ENCODE peak calls at places on chromosomes 7 and 10, in eight cellular contexts. One of them, this sample, is unnamed. For H3K4me1, the result is how much of the 10 kb centered on the place peaks cover.

GRCh38 chr7:21305455-21306235 is 122.2 kb upstream of the SP4 start:
- DNase-seq in GM23338: no peak
- DNase-seq in spleen: no peak
- DNase-seq in ascending aorta: no peak
- DNase-seq in Panc1: no peak
- DNase-seq in colonic mucosa: no peak
- DNase-seq in K562: no peak
- DNase-seq in tibial artery: no peak
- DNase-seq in this sample: no peak

GRCh38 chr7:36207451-36208291 is 54.6 kb downstream of the EEPD1 start:
- DNase-seq in ascending aorta: peak
- DNase-seq in K562: no peak
- DNase-seq in Panc1: no peak
- DNase-seq in spleen: peak
- DNase-seq in tibial artery: peak
- DNase-seq in GM23338: no peak
- DNase-seq in colonic mucosa: no peak
- DNase-seq in this sample: no peak

GRCh38 chr7:28378574-28379149 is 33.7 kb upstream of the CREB5 start:
- DNase-seq in Panc1: no peak
- DNase-seq in colonic mucosa: no peak
- DNase-seq in K562: no peak
- DNase-seq in tibial artery: no peak
- DNase-seq in spleen: no peak
- DNase-seq in GM23338: no peak
- DNase-seq in ascending aorta: no peak
- DNase-seq in this sample: no peak

GRCh38 chr7:127974611-127975010 is 56.6 kb downstream of the LRRC4 start:
- DNase-seq in spleen: no peak
- DNase-seq in K562: no peak
- DNase-seq in colonic mucosa: no peak
- DNase-seq in Panc1: no peak
- DNase-seq in GM23338: no peak
- DNase-seq in tibial artery: no peak
- DNase-seq in ascending aorta: no peak
- DNase-seq in this sample: no peak

GRCh38 chr7:130971297-130971696 is 237.3 kb upstream of the KLF14 start:
- DNase-seq in ascending aorta: no peak
- DNase-seq in tibial artery: no peak
- DNase-seq in colonic mucosa: no peak
- DNase-seq in Panc1: no peak
- DNase-seq in K562: no peak
- DNase-seq in spleen: no peak
- DNase-seq in GM23338: no peak
- DNase-seq in this sample: no peak

GRCh38 chr10:3293536-3294431 is 121.2 kb upstream of the PITRM1 start:
- DNase-seq in tibial artery: no peak
- DNase-seq in spleen: no peak
- DNase-seq in K562: no peak
- DNase-seq in ascending aorta: no peak
- DNase-seq in Panc1: no peak
- DNase-seq in colonic mucosa: no peak
- DNase-seq in GM23338: no peak
- DNase-seq in this sample: no peak

GRCh38 chr10:77504870-77505257 is 132.7 kb downstream of the KCNMA1 start:
- DNase-seq in tibial artery: no peak
- DNase-seq in colonic mucosa: no peak
- DNase-seq in K562: no peak
- DNase-seq in ascending aorta: no peak
- DNase-seq in Panc1: peak
- DNase-seq in GM23338: no peak
- DNase-seq in spleen: no peak
- DNase-seq in this sample: peak

GRCh38 chr10:62239994-62240393 is 28.6 kb downstream of the RTKN2 start:
- DNase-seq in tibial artery: no peak
- DNase-seq in ascending aorta: no peak
- DNase-seq in colonic mucosa: no peak
- DNase-seq in Panc1: no peak
- DNase-seq in spleen: no peak
- DNase-seq in K562: no peak
- DNase-seq in GM23338: no peak
- DNase-seq in this sample: no peak

GRCh38 chr10:76049581-76050290 is 618.3 kb downstream of the LRMDA start:
- DNase-seq in spleen: no peak
- DNase-seq in Panc1: no peak
- DNase-seq in colonic mucosa: no peak
- DNase-seq in K562: no peak
- DNase-seq in GM23338: no peak
- DNase-seq in tibial artery: no peak
- DNase-seq in ascending aorta: no peak
- DNase-seq in this sample: no peak

GRCh38 chr10:78960316-78960800 is 108.4 kb upstream of the ZMIZ1 start:
- DNase-seq in tibial artery: peak
- DNase-seq in K562: no peak
- DNase-seq in colonic mucosa: peak
- DNase-seq in ascending aorta: peak
- DNase-seq in spleen: no peak
- DNase-seq in GM23338: no peak
- DNase-seq in Panc1: no peak
- DNase-seq in this sample: peak

GRCh38 chr7:1815051-1815481 is 145.0 kb downstream of the ELFN1 start:
- DNase-seq in GM23338: no peak
- DNase-seq in tibial artery: no peak
- DNase-seq in Panc1: no peak
- DNase-seq in colonic mucosa: no peak
- DNase-seq in spleen: peak
- DNase-seq in ascending aorta: no peak
- DNase-seq in K562: peak
- DNase-seq in this sample: no peak

GRCh38 chr10:79277579-79277978 is 69.7 kb upstream of the PPIF start:
- DNase-seq in ascending aorta: no peak
- DNase-seq in K562: no peak
- DNase-seq in Panc1: no peak
- DNase-seq in GM23338: no peak
- DNase-seq in colonic mucosa: no peak
- DNase-seq in tibial artery: no peak
- DNase-seq in spleen: no peak
- DNase-seq in this sample: no peak

GRCh38 chr10:72738476-72738875 is 46.5 kb downstream of the MCU start:
- DNase-seq in Panc1: no peak
- DNase-seq in colonic mucosa: no peak
- DNase-seq in spleen: no peak
- DNase-seq in GM23338: no peak
- DNase-seq in ascending aorta: no peak
- DNase-seq in K562: no peak
- DNase-seq in tibial artery: no peak
- DNase-seq in this sample: no peak

GRCh38 chr7:136405931-136406777 is 429.0 kb upstream of the MTPN start:
- DNase-seq in Panc1: peak
- DNase-seq in spleen: no peak
- DNase-seq in tibial artery: no peak
- DNase-seq in GM23338: peak
- DNase-seq in ascending aorta: no peak
- DNase-seq in K562: peak
- DNase-seq in colonic mucosa: peak
- DNase-seq in this sample: peak

GRCh38 chr7:91685544-91685943 is 195.0 kb downstream of the MTERF1 start:
- DNase-seq in ascending aorta: no peak
- DNase-seq in tibial artery: no peak
- DNase-seq in K562: no peak
- DNase-seq in colonic mucosa: no peak
- DNase-seq in Panc1: no peak
- DNase-seq in GM23338: no peak
- DNase-seq in spleen: no peak
- DNase-seq in this sample: no peak

GRCh38 chr10:83555264-83555663 is 584.0 kb upstream of the GHITM start:
- DNase-seq in colonic mucosa: no peak
- DNase-seq in Panc1: no peak
- DNase-seq in tibial artery: no peak
- DNase-seq in GM23338: no peak
- DNase-seq in ascending aorta: no peak
- DNase-seq in K562: no peak
- DNase-seq in spleen: no peak
- DNase-seq in this sample: no peak

GRCh38 chr10:15254808-15255655 is 86.5 kb upstream of the NMT2 start:
- DNase-seq in ascending aorta: no peak
- DNase-seq in GM23338: peak
- DNase-seq in K562: peak
- DNase-seq in colonic mucosa: no peak
- DNase-seq in tibial artery: no peak
- DNase-seq in spleen: peak
- DNase-seq in Panc1: no peak
- DNase-seq in this sample: peak

GRCh38 chr10:100025528-100026070 is 15.9 kb upstream of the DNMBP start:
- DNase-seq in tibial artery: no peak
- DNase-seq in ascending aorta: no peak
- DNase-seq in spleen: no peak
- DNase-seq in colonic mucosa: no peak
- DNase-seq in GM23338: no peak
- DNase-seq in K562: no peak
- DNase-seq in Panc1: no peak
- DNase-seq in this sample: no peak

GRCh38 chr7:102434039-102434481 is 685 bp downstream of the ORAI2 start:
- DNase-seq in Panc1: no peak
- DNase-seq in tibial artery: no peak
- DNase-seq in GM23338: no peak
- DNase-seq in K562: no peak
- DNase-seq in spleen: peak
- DNase-seq in ascending aorta: peak
- DNase-seq in colonic mucosa: no peak
- DNase-seq in this sample: no peak

GRCh38 chr10:118412132-118412531 is 70.0 kb upstream of the FAM204A start:
- DNase-seq in Panc1: no peak
- DNase-seq in tibial artery: no peak
- DNase-seq in K562: no peak
- DNase-seq in spleen: no peak
- DNase-seq in colonic mucosa: no peak
- DNase-seq in GM23338: no peak
- DNase-seq in ascending aorta: no peak
- DNase-seq in this sample: no peak

GRCh38 chr10:104333037-104333727 is 5.1 kb downstream of the ITPRIP start:
- DNase-seq in spleen: peak
- DNase-seq in colonic mucosa: peak
- DNase-seq in K562: peak
- DNase-seq in tibial artery: no peak
- DNase-seq in ascending aorta: peak
- DNase-seq in Panc1: no peak
- DNase-seq in GM23338: peak
- DNase-seq in this sample: no peak

GRCh38 chr7:6402741-6403140 is 45.0 kb downstream of the DAGLB start:
- DNase-seq in spleen: peak
- DNase-seq in ascending aorta: no peak
- DNase-seq in GM23338: no peak
- DNase-seq in K562: no peak
- DNase-seq in colonic mucosa: no peak
- DNase-seq in Panc1: no peak
- DNase-seq in tibial artery: no peak
- DNase-seq in this sample: no peak
- H3K4me1 ChIP-seq in spleen: under half
- H3K4me1 ChIP-seq in ascending aorta: under half
- H3K4me1 ChIP-seq in GM23338: under half
- H3K4me1 ChIP-seq in K562: under half
- H3K4me1 ChIP-seq in colonic mucosa: under half
- H3K4me1 ChIP-seq in Panc1: under half
- H3K4me1 ChIP-seq in tibial artery: under half
- H3K4me1 ChIP-seq in this sample: under half

DNA sequence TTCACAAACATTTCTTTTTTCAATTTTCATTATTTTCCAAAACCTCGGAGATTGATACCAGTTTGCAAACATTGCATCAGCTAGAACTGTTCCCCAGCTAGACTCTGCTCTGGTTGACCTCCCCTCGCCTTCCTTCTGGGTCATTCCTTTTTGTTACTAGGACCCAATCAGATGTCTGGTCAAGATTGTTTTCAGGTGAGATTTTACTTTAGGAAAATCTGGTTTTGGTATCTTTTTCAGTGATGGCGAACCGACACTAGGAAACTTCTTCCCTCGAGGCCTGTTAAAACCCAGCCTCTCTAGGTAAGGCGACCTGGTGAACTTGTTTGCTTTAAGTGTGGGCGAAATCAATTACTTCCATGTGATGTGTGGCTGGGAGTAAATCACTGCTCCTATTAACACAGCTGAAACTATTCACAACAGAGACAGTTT is 8.4 kb downstream of the PROSER2 start:
- DNase-seq in K562: no peak
- DNase-seq in ascending aorta: no peak
- DNase-seq in colonic mucosa: no peak
- DNase-seq in Panc1: no peak
- DNase-seq in tibial artery: no peak
- DNase-seq in spleen: no peak
- DNase-seq in GM23338: no peak
- DNase-seq in this sample: no peak
- H3K4me1 ChIP-seq in K562: under half
- H3K4me1 ChIP-seq in ascending aorta: under half
- H3K4me1 ChIP-seq in colonic mucosa: under half
- H3K4me1 ChIP-seq in Panc1: under half
- H3K4me1 ChIP-seq in tibial artery: under half
- H3K4me1 ChIP-seq in spleen: under half
- H3K4me1 ChIP-seq in GM23338: under half
- H3K4me1 ChIP-seq in this sample: under half

DNA sequence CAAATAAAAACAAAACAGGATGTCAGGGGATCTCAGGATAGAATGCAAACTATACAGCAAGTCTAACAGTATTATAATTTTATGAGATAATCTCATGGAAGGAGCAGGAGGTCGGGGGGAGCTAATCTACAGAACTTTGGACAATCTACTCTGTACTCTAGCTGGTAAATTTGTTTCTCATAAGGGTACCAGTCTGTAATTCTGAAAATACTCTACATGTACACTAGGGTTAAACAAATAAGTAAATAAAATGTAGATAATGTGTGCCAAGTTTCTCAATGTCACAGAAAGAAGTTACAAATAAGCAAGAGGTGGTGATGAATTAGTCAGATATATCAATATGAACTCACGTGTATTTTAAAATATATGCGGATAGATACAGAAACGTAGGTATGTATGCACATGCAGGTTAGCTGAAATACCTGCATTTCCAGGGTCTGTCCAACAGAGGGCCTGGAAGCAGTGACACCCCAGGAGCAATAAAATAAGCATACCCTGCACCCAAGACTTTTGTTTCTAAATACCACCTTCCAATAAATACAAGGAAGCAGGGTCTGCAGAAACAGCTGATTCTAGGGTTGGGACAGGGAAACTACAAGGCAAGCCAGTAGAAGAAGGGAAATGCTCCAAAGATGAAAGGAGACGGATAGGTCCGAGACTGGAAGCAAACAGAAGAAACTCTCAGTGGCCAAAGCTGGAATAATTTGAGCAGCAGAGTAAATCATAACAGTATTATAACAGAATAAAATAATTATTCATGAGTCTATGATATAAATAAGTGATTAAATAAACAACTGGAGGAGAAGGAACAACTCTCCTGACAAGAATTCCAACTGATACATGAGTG is 27.8 kb downstream of the EZH2 start:
- DNase-seq in spleen: no peak
- DNase-seq in K562: peak
- DNase-seq in ascending aorta: no peak
- DNase-seq in tibial artery: peak
- DNase-seq in colonic mucosa: peak
- DNase-seq in Panc1: peak
- DNase-seq in GM23338: peak
- DNase-seq in this sample: peak
- H3K4me1 ChIP-seq in spleen: under half
- H3K4me1 ChIP-seq in K562: under half
- H3K4me1 ChIP-seq in ascending aorta: under half
- H3K4me1 ChIP-seq in tibial artery: under half
- H3K4me1 ChIP-seq in colonic mucosa: under half
- H3K4me1 ChIP-seq in Panc1: under half
- H3K4me1 ChIP-seq in GM23338: under half
- H3K4me1 ChIP-seq in this sample: under half

GRCh38 chr7:96996937-96997511 is 8.3 kb upstream of the DLX6 start:
- DNase-seq in ascending aorta: no peak
- DNase-seq in K562: no peak
- DNase-seq in colonic mucosa: no peak
- DNase-seq in tibial artery: no peak
- DNase-seq in Panc1: no peak
- DNase-seq in spleen: no peak
- DNase-seq in GM23338: no peak
- DNase-seq in this sample: no peak
- H3K4me1 ChIP-seq in ascending aorta: under half
- H3K4me1 ChIP-seq in K562: under half
- H3K4me1 ChIP-seq in colonic mucosa: under half
- H3K4me1 ChIP-seq in tibial artery: under half
- H3K4me1 ChIP-seq in Panc1: under half
- H3K4me1 ChIP-seq in spleen: under half
- H3K4me1 ChIP-seq in GM23338: half or more
- H3K4me1 ChIP-seq in this sample: under half